ENCODE peak calls at places on chromosomes 13 and 19, in four cellular contexts. C, R, T and A are unnamed samples.
A peak's percentile ranks its signal among the peaks of the same experiment; 100 is the strongest.

GRCh38 chr19:48926909-48927308 is 6.6 kb upstream of the DHDH start:
- DNase-seq in C (peak; percentile 47), R (peak; percentile 96), T (peak; percentile 19), A (peak; percentile 84)

GRCh38 chr13:109802936-109803335 is 16.6 kb upstream of the IRS2 start:
- DNase-seq in T (no peak), C (peak; percentile 66), R (no peak), A (no peak)

GRCh38 chr19:55423225-55423967 is 15.8 kb upstream of the UBE2S start:
- DNase-seq in C (no peak), T (no peak), R (no peak), A (no peak)

GRCh38 chr13:109938255-109938936 is 152.0 kb upstream of the IRS2 start:
- DNase-seq in R (peak; percentile 78), T (no peak), C (no peak), A (peak; percentile 25)

GRCh38 chr13:26010487-26011207 is 41.2 kb downstream of the SHISA2 start:
- DNase-seq in T (no peak), R (no peak), C (no peak), A (peak; percentile 6)

GRCh38 chr13:32246468-32246867 is 68.7 kb downstream of the ZAR1L start:
- DNase-seq in T (peak; percentile 76), C (peak; percentile 57), R (peak; percentile 59), A (peak; percentile 82)

GRCh38 chr13:98731925-98732324 is 20.5 kb downstream of the SLC15A1 start:
- DNase-seq in R (no peak), T (no peak), C (no peak), A (no peak)

GRCh38 chr13:50437252-50437651 is 406.2 kb downstream of the DLEU7 start:
- DNase-seq in R (peak; percentile 21), T (no peak), C (no peak), A (no peak)

GRCh38 chr19:40422428-40423226 is 3.2 kb downstream of the SERTAD1 start:
- DNase-seq in C (no peak), T (no peak), R (no peak), A (no peak)

GRCh38 chr13:112256716-112257497 is 119.2 kb upstream of the SPACA7 start:
- DNase-seq in R (no peak), C (no peak), T (no peak), A (no peak)

GRCh38 chr13:34793301-34793700 is 148.8 kb upstream of the NBEA start:
- DNase-seq in C (no peak), R (no peak), T (no peak), A (peak; percentile 12)

GRCh38 chr13:28246891-28247290 is 108.5 kb downstream of the PAN3 start:
- DNase-seq in R (no peak), T (no peak), C (no peak), A (no peak)

GRCh38 chr19:29711584-29712132 is 3.4 kb downstream of the C19orf12 start:
- DNase-seq in T (no peak), C (no peak), R (no peak), A (no peak)

GRCh38 chr13:113548171-113548641 is 36.3 kb upstream of the TFDP1 start:
- DNase-seq in R (peak; percentile 38), T (no peak), C (no peak), A (no peak)

GRCh38 chr19:6963937-6964336 is 57.3 kb downstream of the MBD3L2B start:
- DNase-seq in R (no peak), C (no peak), T (peak; percentile 3), A (no peak)

GRCh38 chr13:50485979-50486935 is 357.2 kb downstream of the DLEU7 start:
- DNase-seq in R (peak; percentile 37), C (no peak), T (no peak), A (peak; percentile 26)

GRCh38 chr13:20721454-20722357 is 18.2 kb downstream of the IL17D start:
- DNase-seq in R (peak; percentile 34), T (no peak), C (peak; percentile 23), A (peak; percentile 61)

GRCh38 chr19:49497790-49498106 is 1.5 kb downstream of the RPS11 start:
- DNase-seq in R (no peak), C (no peak), T (no peak), A (no peak)

GRCh38 chr19:2148482-2149135 is 2.8 kb downstream of the AP3D1 start:
- DNase-seq in C (no peak), R (no peak), T (no peak), A (no peak)

GRCh38 chr19:8147579-8147978 is 1.8 kb downstream of the FBN3 start:
- DNase-seq in T (no peak), R (no peak), C (no peak), A (no peak)

GRCh38 chr19:50333737-50334617 is 4.8 kb upstream of the KCNC3 start:
- DNase-seq in C (peak; percentile 84), T (peak; percentile 94), R (no peak), A (peak; percentile 99)

GRCh38 chr13:44117351-44117750 is 237.6 kb downstream of the LACC1 start:
- DNase-seq in R (peak; percentile 24), C (no peak), T (no peak), A (peak; percentile 13)

GRCh38 chr19:52922841-52923781 is at the start of gene ZNF888:
- DNase-seq in C (peak; percentile 87), R (peak; percentile 73), T (no peak), A (peak; percentile 92)

GRCh38 chr13:110330491-110331001 is 23.5 kb downstream of the COL4A2 start:
- DNase-seq in T (no peak), R (peak; percentile 81), C (no peak), A (peak; percentile 83)